ENCODE peak calls at places on chromosomes 16 and 17, in eight cellular contexts. O is cardiac fibroblast; N is activated CD8-positive, alpha-beta memory T cell treated with anti-CD3 and anti-CD28 coated beads, Interleukin-2, amount 50 U/mL, for 4 hours; S is kidney glomerular epithelial cell; X is mammary epithelial cell; F is GOT3; I is stimulated activated CD8-positive, alpha-beta memory T cell treated with anti-CD3 and anti-CD28 coated beads, Interleukin-7, amount 100 ng/mL, for 1 hour; R is hippocampal formation. L is an unnamed sample.

GRCh38 chr17:17528101-17528500 is 31.9 kb upstream of the RASD1 start:
- DNase-seq in I (no peak), O (no peak), S (no peak), N (no peak), X (no peak), F (no peak), R (no peak), L (no peak)

GRCh38 chr16:69660166-69660565 is 66.2 kb downstream of the NQO1 start:
- DNase-seq in X (peak), R (no peak), O (no peak), S (no peak), F (no peak), N (no peak), I (no peak), L (no peak)

GRCh38 chr17:59839646-59840328 is 53.0 kb downstream of the TUBD1 start:
- DNase-seq in O (peak), N (no peak), F (no peak), I (no peak), R (no peak), X (no peak), S (peak), L (no peak)

GRCh38 chr17:27218719-27219488 is 75.0 kb upstream of the WSB1 start:
- DNase-seq in S (no peak), I (no peak), F (no peak), N (no peak), X (no peak), R (no peak), O (no peak), L (no peak)

GRCh38 chr17:50194441-50195195 is 6.8 kb downstream of the COL1A1 start:
- DNase-seq in O (no peak), S (no peak), F (no peak), N (no peak), X (no peak), I (no peak), R (no peak), L (no peak)

GRCh38 chr16:71467810-71468209 is 5.8 kb upstream of the ZNF23 start:
- DNase-seq in S (peak), O (peak), I (no peak), R (no peak), X (peak), F (no peak), N (peak), L (no peak)

GRCh38 chr16:56355786-56356275 is 69.5 kb downstream of the AMFR start:
- DNase-seq in N (peak), S (no peak), R (no peak), X (no peak), O (no peak), F (no peak), I (no peak), L (no peak)

GRCh38 chr16:55487048-55487803 is 8.2 kb downstream of the MMP2 start:
- DNase-seq in F (no peak), I (no peak), O (peak), X (no peak), R (no peak), N (no peak), S (no peak), L (peak)

GRCh38 chr16:89308391-89309333 is 91.2 kb downstream of the ZNF778 start:
- DNase-seq in S (no peak), X (no peak), O (no peak), F (no peak), R (no peak), I (no peak), N (peak), L (no peak)

GRCh38 chr17:37069087-37069486 is 120.3 kb downstream of the AATF start:
- DNase-seq in N (no peak), F (no peak), S (no peak), R (no peak), I (no peak), O (no peak), X (no peak), L (no peak)

L was measured in stromal cell of bone marrow.